ENCODE peak calls at places on chromosomes 3 and 15, in six cellular contexts. B, Z, T, W, K and G are unnamed samples.
A peak's percentile ranks its signal among the peaks of the same experiment; 100 is the strongest.

GRCh38 chr3:109707642-109708041 is 370.3 kb upstream of the DPPA4 start:
- DNase-seq in Z (no peak), W (no peak), T (no peak), B (no peak), K (no peak), G (no peak)

GRCh38 chr15:28913171-28913765 is 27.5 kb downstream of the APBA2 start:
- DNase-seq in T (no peak), K (no peak), W (no peak), Z (no peak), B (no peak), G (no peak)

GRCh38 chr3:175410251-175410650 is 551.1 kb downstream of the NAALADL2 start:
- DNase-seq in Z (no peak), W (no peak), K (no peak), T (no peak), B (no peak), G (no peak)

GRCh38 chr15:44501768-44502366 is 35.1 kb upstream of the EIF3J start:
- DNase-seq in T (peak; percentile 45), W (no peak), Z (peak; percentile 4), B (no peak), K (no peak), G (no peak)

GRCh38 chr15:95561463-95561862 is 769.0 kb upstream of the NR2F2 start:
- DNase-seq in Z (no peak), K (no peak), W (no peak), T (no peak), B (no peak), G (no peak)

GRCh38 chr3:14282001-14282705 is 103.5 kb downstream of the LSM3 start:
- DNase-seq in T (no peak), W (no peak), B (no peak), K (no peak), Z (no peak), G (no peak)

GRCh38 chr3:105891101-105891500 is 22.3 kb upstream of the CBLB start:
- DNase-seq in K (no peak), T (no peak), Z (no peak), W (no peak), B (no peak), G (no peak)

GRCh38 chr3:42183991-42184621 is 81.9 kb downstream of the CCK start:
- DNase-seq in B (no peak), T (no peak), K (no peak), Z (no peak), W (no peak), G (no peak)

GRCh38 chr3:159559771-159560170 is 428.9 kb upstream of the IL12A start:
- DNase-seq in W (no peak), Z (no peak), T (no peak), B (no peak), K (no peak), G (no peak)

GRCh38 chr3:63644212-63644777 is 8.2 kb upstream of the SNTN start:
- DNase-seq in W (no peak), T (no peak), K (no peak), B (no peak), Z (no peak), G (no peak)

GRCh38 chr3:49165771-49166751 is at the start of gene CCDC71:
- DNase-seq in Z (peak; percentile 18), K (peak; percentile 70), T (peak; percentile 94), W (peak; percentile 69), B (peak; percentile 70), G (peak; percentile 74)

GRCh38 chr3:112634786-112635541 is 6.0 kb downstream of the CCDC80 start:
- DNase-seq in B (no peak), Z (no peak), K (no peak), T (no peak), W (no peak), G (no peak)

GRCh38 chr3:190877925-190878324 is 15.4 kb upstream of the GMNC start:
- DNase-seq in T (no peak), Z (no peak), B (no peak), W (no peak), K (no peak), G (no peak)

GRCh38 chr3:130378677-130379191 is 33.3 kb downstream of the COL6A5 start:
- DNase-seq in W (no peak), K (no peak), B (no peak), T (no peak), Z (no peak), G (no peak)

GRCh38 chr3:17132286-17133115 is 247.7 kb downstream of the PLCL2 start:
- DNase-seq in K (no peak), Z (no peak), B (no peak), W (no peak), T (no peak), G (no peak)

GRCh38 chr3:69110941-69111546 is 11.4 kb downstream of the LMOD3 start:
- DNase-seq in Z (no peak), K (no peak), B (no peak), T (no peak), W (no peak), G (no peak)

GRCh38 chr3:136281966-136282554 is 31.9 kb downstream of the PCCB start:
- DNase-seq in K (no peak), B (no peak), W (no peak), Z (no peak), T (no peak), G (no peak)

GRCh38 chr3:130242850-130243569 is 102.5 kb upstream of the COL6A5 start:
- DNase-seq in T (no peak), K (no peak), W (no peak), Z (no peak), B (no peak), G (no peak)

GRCh38 chr3:157170861-157171260 is 10.9 kb upstream of the CCNL1 start:
- DNase-seq in W (no peak), Z (no peak), B (no peak), K (peak; percentile 43), T (no peak), G (no peak)

GRCh38 chr15:52020253-52021085 is 1.4 kb downstream of the MAPK6 start:
- DNase-seq in W (no peak), K (no peak), Z (no peak), B (no peak), T (no peak), G (no peak)

GRCh38 chr3:196214783-196215441 is 1.4 kb upstream of the SLC51A start:
- DNase-seq in T (no peak), K (no peak), Z (no peak), B (no peak), W (no peak), G (no peak)

GRCh38 chr15:26032162-26032846 is 169.2 kb upstream of the ATP10A start:
- DNase-seq in W (no peak), Z (no peak), T (no peak), B (no peak), K (no peak), G (no peak)

GRCh38 chr15:89792106-89792805 is 16.1 kb downstream of the MESP2 start:
- DNase-seq in W (no peak), T (no peak), B (no peak), Z (no peak), K (no peak), G (no peak)

DNA sequence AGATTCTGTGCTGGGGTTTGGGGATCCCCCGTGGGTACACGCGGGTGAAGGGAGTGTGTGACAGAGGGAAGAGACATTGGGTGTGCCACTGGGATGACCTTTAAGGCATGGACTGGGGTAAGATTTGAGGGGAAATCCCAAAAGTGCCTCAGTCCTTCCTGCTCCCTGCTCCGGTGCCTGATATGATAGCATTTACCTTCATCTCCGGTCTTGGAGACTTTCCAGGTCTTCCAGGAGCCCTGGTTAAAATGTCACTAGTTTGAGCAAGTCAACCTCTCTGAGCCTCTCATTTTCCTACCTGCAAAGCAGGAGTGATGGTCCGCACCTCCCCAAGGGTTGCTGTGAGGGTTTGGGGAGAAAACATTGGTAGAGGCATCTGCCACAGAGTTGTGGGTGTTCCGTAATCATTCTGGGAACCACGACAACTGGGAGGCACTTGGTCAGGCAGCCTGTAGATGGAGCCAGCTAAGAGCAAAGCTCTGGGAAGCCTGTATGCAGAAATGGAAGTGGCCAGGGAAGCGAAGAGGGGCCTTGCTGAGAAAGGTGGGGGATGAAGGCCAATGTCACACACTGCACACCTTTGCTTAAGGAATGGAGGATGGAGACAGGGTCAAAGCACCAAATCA is 33.9 kb upstream of the KIF23 start:
- DNase-seq in W (no peak), Z (no peak), K (no peak), T (no peak), B (peak; percentile 41), G (no peak)
- TF ChIP-seq CTCF in W (no peak), Z (peak; percentile 27), K (no peak), T (no peak), B (no peak), G (no peak)

DNA sequence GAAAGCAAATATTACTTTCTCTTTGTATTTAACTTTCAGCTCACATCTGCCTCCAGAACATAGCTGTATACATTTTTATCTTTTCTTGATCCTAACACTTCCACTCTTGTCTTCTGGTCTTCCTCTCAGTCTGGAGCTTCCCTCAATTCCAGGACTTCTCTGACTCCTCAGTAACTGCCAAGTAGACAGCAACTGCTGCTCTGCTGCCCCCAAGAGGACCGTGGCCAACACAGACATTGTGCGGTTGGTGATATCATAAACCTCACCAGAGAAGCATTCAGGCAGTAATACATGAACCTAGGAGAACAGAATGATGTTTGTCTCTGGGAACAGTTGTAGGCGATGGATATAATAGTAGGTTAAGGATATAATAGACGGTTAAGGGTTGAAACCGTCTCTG is 45.2 kb upstream of the FGF12 start:
- DNase-seq in K (peak; percentile 5), Z (peak; percentile 12), T (peak; percentile 15), W (no peak), B (no peak), G (no peak)
- TF ChIP-seq CTCF in K (peak; percentile 7), Z (peak; percentile 74), T (peak; percentile 34), W (no peak), B (no peak), G (no peak)

DNA sequence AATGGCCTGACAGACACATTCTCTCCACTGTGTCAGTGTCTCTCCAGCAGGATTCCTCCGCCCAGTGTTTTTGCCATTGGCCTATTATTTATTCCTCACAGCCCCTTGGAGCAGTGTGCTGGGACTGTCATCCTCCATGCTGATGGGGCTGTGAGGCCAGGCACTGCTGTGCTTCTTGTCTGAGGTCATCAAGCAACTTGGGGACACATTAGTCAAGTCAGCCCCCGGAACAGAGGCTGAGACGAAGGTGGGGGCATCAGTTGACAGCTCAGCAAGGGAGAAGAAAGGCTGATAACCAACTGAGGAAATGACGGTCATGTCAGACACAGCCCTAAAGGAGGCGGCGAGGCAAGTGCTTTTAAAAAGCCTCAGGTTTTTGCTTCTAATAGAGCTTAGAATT is 67.3 kb downstream of the XXYLT1 start:
- DNase-seq in B (no peak), Z (no peak), W (no peak), K (no peak), T (no peak), G (no peak)
- TF ChIP-seq CTCF in B (no peak), Z (no peak), W (no peak), K (no peak), T (no peak), G (no peak)

DNA sequence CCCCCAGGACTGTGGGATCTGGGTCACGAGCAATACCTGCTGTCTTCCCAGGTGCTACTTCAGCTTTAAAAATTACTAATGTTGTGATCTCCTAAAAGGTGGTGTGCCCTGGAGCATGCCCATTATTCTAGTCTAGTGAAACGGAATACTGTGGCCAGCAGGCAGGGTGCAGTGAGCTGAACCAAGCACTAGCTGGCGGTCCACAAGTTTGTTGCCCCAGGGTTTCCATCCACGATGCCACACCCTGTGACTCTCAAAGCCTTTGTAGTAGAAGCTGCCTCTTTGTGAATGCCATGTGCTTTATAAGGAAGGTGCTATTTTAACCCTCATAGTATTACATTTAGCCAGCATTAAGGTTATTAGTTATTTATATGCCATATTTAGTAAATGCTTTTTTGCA is 49.1 kb downstream of the PXYLP1 start:
- DNase-seq in W (no peak), Z (no peak), K (no peak), B (no peak), T (no peak), G (no peak)
- TF ChIP-seq CTCF in W (no peak), Z (no peak), K (no peak), B (no peak), T (no peak), G (no peak)

GRCh38 chr15:32003558-32003957 is 26.8 kb upstream of the CHRNA7 start:
- DNase-seq in K (no peak), W (no peak), Z (no peak), B (no peak), T (no peak), G (no peak)
- TF ChIP-seq CTCF in K (no peak), W (no peak), Z (no peak), B (no peak), T (no peak), G (no peak)